ENCODE peak calls at places on chromosomes 2 and 18, in eight cellular contexts. R, G, X, J, E, F, L and N are unnamed samples. For H3K36me3, the result is how much of the 10 kb centered on the place peaks cover.

GRCh38 chr18:22214731-22215528 is 45.5 kb downstream of the GATA6 start:
- DNase-seq in J (peak), X (peak), L (no peak), E (peak), R (no peak), F (no peak), G (no peak), N (no peak)

GRCh38 chr2:160282063-160282580 is 82.0 kb upstream of the ITGB6 start:
- DNase-seq in E (no peak), F (no peak), L (no peak), X (no peak), R (no peak), J (no peak), G (no peak), N (no peak)

GRCh38 chr2:239331560-239331959 is 69.3 kb downstream of the HDAC4 start:
- DNase-seq in E (no peak), X (no peak), L (peak), R (peak), F (no peak), G (no peak), J (no peak), N (no peak)

GRCh38 chr2:126857502-126857901 is 41.2 kb upstream of the TEX51 start:
- DNase-seq in E (no peak), L (no peak), R (no peak), G (no peak), F (no peak), J (no peak), X (no peak), N (no peak)

GRCh38 chr2:109660046-109660860 is 46.1 kb downstream of the SOWAHC start:
- DNase-seq in F (no peak), L (no peak), G (no peak), E (peak), R (no peak), J (no peak), X (no peak), N (no peak)

GRCh38 chr18:56112013-56112749 is 524.2 kb upstream of the TCF4 start:
- DNase-seq in X (peak), L (no peak), E (peak), R (no peak), F (no peak), J (peak), G (no peak), N (no peak)

GRCh38 chr2:240604939-240605716 is 18.6 kb downstream of the CAPN10 start:
- DNase-seq in R (no peak), E (no peak), G (no peak), F (peak), L (no peak), X (no peak), J (no peak), N (no peak)

GRCh38 chr2:216478151-216478550 is 20.5 kb upstream of the RPL37A start:
- DNase-seq in E (peak), J (peak), G (no peak), F (no peak), L (no peak), X (peak), R (no peak), N (peak)

GRCh38 chr2:159891917-159892691 is 94.1 kb upstream of the CD302 start:
- DNase-seq in X (peak), L (no peak), G (no peak), F (no peak), E (peak), J (peak), R (no peak), N (peak)

GRCh38 chr18:9586814-9587213 is 27.5 kb downstream of the PPP4R1 start:
- DNase-seq in E (no peak), G (no peak), J (no peak), R (no peak), F (no peak), X (no peak), L (no peak), N (no peak)

GRCh38 chr2:215360596-215360995 is 48.7 kb downstream of the ATIC start:
- DNase-seq in R (no peak), J (no peak), X (peak), F (no peak), E (no peak), L (no peak), G (no peak), N (no peak)

GRCh38 chr2:191950132-191950885 is 103.4 kb upstream of the CAVIN2 start:
- DNase-seq in L (no peak), X (peak), F (no peak), E (peak), R (no peak), J (peak), G (no peak), N (peak)

GRCh38 chr18:72041313-72042032 is 502.7 kb downstream of the CBLN2 start:
- DNase-seq in E (no peak), X (no peak), R (no peak), J (no peak), L (no peak), F (no peak), G (no peak), N (no peak)

DNA sequence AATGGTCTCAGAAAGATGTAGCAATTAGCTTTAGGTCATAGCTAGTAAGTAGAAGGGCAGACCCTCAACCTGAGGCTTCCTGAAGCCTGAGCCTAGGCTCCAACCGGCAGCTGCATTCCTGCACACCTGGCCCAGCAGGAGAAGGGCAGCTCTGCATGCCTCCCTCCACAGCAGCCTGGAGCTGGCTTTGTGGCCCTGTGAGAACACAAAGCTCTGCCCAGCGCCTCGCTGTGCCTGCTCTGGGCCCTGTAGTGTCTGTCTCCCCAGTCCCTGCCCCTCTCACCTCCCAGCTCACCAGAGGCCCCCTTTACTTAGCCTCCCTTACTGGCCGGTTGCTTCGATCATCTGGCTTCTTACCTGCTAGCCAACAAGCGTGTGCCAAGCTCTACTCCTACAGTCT is 6.7 kb downstream of the TMEM214 start:
- DNase-seq in G (no peak), X (no peak), L (no peak), F (no peak), E (no peak), R (no peak), J (no peak), N (no peak)
- H3K36me3 ChIP-seq in G (half or more), X (half or more), L (under half), F (half or more), E (under half), R (half or more), J (half or more), N (under half)

GRCh38 chr18:43067570-43067969 is 47.9 kb downstream of the RIT2 start:
- DNase-seq in J (no peak), E (no peak), F (no peak), L (no peak), G (no peak), R (no peak), X (no peak), N (no peak)
- H3K4me3 ChIP-seq in J (no peak), E (no peak), F (no peak), L (no peak), G (no peak), R (no peak), X (no peak), N (no peak)

DNA sequence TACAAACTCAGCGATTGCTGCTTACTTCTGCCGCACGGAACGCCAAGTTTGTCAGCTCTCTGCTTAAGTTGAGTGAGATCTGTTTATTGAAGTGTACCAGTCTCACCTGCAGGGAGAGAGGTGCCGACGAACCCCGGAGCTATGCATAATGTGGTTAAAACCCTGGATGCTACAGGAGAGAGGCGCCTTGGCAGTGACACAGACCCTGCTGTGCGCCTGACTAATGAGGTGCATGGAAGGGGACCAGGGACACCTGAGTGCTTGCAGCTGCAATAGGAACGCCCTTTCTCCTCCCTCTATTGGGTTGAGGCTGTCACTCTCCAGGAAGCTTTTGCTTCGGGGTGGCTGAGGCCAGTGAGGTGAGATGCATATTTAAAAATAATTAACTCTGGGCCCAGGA is 1.0 kb downstream of the SLC9A2 start:
- DNase-seq in J (no peak), F (no peak), G (no peak), L (no peak), X (no peak), E (no peak), R (no peak), N (no peak)
- H3K36me3 ChIP-seq in J (under half), F (under half), G (under half), L (under half), X (under half), E (under half), R (under half), N (under half)

DNA sequence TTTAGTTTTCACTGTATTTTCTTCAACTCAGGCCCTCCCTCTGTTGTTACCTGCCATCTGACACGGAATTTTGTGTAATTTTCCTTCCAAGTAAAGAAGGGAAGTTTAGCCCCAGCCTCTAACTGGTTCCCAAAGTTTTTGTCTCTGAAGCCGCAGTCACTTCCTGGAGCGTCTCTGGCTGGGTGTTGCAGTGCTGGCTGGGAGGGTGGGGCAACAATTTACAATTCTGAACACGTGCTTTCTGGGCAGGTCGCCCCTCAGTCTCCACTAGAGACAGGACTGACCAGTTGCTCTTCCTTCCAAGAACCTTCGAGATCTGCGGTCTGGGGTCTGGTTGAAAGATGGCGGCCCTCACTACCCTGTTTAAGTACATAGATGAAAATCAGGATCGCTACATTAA is 3.5 kb downstream of the CNDP2 start:
- DNase-seq in F (peak), J (no peak), L (peak), R (peak), E (peak), G (no peak), X (peak), N (no peak)
- H3K4me3 ChIP-seq in F (peak), J (no peak), L (no peak), R (peak), E (peak), G (peak), X (peak), N (peak)

GRCh38 chr2:86751778-86752177 is 31.7 kb downstream of the RMND5A start:
- DNase-seq in L (no peak), J (no peak), G (no peak), E (no peak), F (no peak), R (no peak), X (no peak), N (no peak)

GRCh38 chr2:86746903-86747302 is 26.8 kb downstream of the RMND5A start:
- DNase-seq in J (no peak), X (no peak), F (no peak), L (no peak), G (no peak), E (no peak), R (no peak), N (no peak)

GRCh38 chr2:86744152-86744551 is 24.1 kb downstream of the RMND5A start:
- DNase-seq in L (no peak), G (no peak), X (no peak), F (no peak), E (no peak), R (no peak), J (no peak), N (no peak)

GRCh38 chr2:86750240-86750839 is 30.2 kb downstream of the RMND5A start:
- DNase-seq in L (no peak), E (no peak), X (peak), F (no peak), R (no peak), J (no peak), G (no peak), N (no peak)

GRCh38 chr2:86747708-86748627 is 27.9 kb downstream of the RMND5A start:
- DNase-seq in L (peak), R (peak), J (peak), X (peak), G (no peak), E (peak), F (no peak), N (peak)
- H3K36me3 ChIP-seq in L (under half), R (under half), J (under half), X (under half), G (under half), E (under half), F (under half), N (under half)

DNA sequence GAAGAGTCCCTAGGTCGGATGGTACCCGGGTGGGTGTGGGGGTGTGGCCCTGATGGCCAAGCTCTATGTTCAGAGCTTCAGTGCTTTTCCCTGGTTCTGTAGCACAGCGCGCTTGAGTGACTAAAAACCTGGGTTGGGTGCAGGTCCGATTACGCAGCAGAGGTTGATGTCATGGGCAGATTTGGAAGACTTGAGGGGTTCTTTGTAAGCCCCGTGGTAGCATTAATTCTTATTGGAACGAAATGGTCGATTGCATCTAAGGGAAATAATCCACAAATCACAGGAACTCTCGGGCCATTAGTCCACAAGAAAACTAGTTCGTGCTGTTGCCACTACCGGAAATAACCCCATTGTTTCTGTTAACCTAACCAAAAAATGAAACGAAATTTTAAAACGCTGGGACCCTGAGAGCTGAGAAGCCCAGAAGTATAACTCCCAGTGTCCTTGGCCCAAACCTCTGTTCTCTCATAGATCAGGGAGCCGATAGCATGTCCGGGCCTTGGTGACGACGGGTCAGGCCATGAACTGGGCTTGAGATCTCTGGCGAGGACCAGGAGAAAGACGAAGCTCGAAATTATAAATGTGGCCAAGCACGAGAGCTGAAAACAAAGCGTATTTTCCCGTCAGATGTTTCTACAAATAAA is 9.1 kb downstream of the HOXD8 start:
- DNase-seq in F (no peak), X (peak), G (no peak), R (no peak), J (no peak), E (no peak), L (peak), N (no peak)
- H3K4me3 ChIP-seq in F (no peak), X (peak), G (no peak), R (no peak), J (no peak), E (no peak), L (no peak), N (peak)

GRCh38 chr18:35680139-35680551 is 98.6 kb downstream of the GALNT1 start:
- DNase-seq in J (no peak), F (no peak), E (no peak), G (no peak), L (no peak), R (no peak), X (no peak), N (no peak)
- H3K36me3 ChIP-seq in J (under half), F (under half), E (under half), G (under half), L (under half), R (under half), X (under half), N (under half)

GRCh38 chr2:237875234-237876055 is 16.0 kb downstream of the RAMP1 start:
- DNase-seq in J (no peak), L (no peak), R (no peak), X (no peak), E (no peak), G (no peak), F (no peak), N (no peak)
- H3K4me3 ChIP-seq in J (no peak), L (no peak), R (no peak), X (no peak), E (no peak), G (no peak), F (no peak), N (no peak)

GRCh38 chr2:119088416-119088815 is 70.1 kb downstream of the C1QL2 start:
- DNase-seq in J (no peak), E (no peak), X (no peak), R (no peak), F (no peak), G (no peak), L (no peak), N (no peak)
- H3K36me3 ChIP-seq in J (under half), E (under half), X (under half), R (under half), F (under half), G (under half), L (under half), N (under half)

GRCh38 chr2:42048318-42049251 is 764 bp downstream of the PKDCC start:
- DNase-seq in G (no peak), X (peak), R (no peak), J (peak), E (no peak), F (no peak), L (no peak), N (no peak)

GRCh38 chr2:42052702-42053481 is 5.1 kb downstream of the PKDCC start:
- DNase-seq in X (no peak), R (no peak), G (no peak), E (no peak), L (no peak), F (no peak), J (peak), N (no peak)

GRCh38 chr2:42051168-42052125 is 3.6 kb downstream of the PKDCC start:
- DNase-seq in X (no peak), F (no peak), G (no peak), R (no peak), E (no peak), L (no peak), J (no peak), N (no peak)

GRCh38 chr2:42049411-42050349 is 1.9 kb downstream of the PKDCC start:
- DNase-seq in F (no peak), E (no peak), R (no peak), G (no peak), J (no peak), L (no peak), X (peak), N (no peak)

DNA sequence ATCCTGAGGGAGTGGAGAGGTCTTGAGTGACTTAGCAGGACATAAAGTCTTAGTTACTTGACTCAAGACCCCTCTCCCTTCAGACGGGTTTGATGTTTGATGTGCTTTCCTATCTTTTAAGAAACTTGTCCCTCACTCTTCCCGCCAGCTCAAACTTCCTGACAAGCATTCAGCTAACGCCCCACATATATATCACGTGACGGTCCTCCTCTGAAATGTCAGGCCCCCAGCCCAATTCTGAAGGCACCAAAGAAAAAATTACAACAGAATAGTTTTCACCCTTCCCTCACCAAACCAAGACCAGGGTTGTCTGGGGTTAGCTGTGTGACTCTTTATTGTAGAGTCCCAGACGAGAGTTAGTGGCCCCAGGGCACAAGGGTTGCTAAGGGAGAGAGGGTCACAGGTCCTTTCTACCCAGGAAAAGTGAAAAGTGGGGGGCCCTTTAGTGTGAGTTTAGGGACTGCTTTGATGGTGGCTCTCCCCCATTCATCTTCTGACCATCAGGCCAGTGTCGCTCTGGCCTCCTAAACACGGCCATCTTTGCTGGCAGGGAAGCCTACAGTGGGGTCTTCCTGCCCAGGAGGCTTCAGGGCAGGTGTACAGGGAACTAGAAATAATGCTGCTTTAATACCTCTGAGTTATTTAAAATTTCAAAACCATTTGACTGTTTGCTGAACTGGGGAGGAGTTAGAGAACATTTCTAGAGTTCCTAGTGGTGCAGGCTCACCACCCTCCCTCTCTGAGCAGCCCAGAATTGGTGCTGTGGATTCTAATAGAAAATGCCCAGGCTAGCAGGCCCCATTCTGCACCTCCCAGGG is 2.7 kb downstream of the PKDCC start:
- DNase-seq in R (no peak), J (no peak), G (no peak), E (no peak), X (peak), L (no peak), F (no peak), N (no peak)
- H3K4me3 ChIP-seq in R (peak), J (peak), G (no peak), E (no peak), X (peak), L (no peak), F (peak), N (peak)